ENCODE peak calls at places on chromosome 14, in four cellular contexts. X is A549, F is H1, Y is K562. Q is an unnamed sample.
A peak's percentile ranks its signal among the peaks of the same experiment; 100 is the strongest.

GRCh38 chr14:75562048-75562447 is 16.4 kb upstream of the FLVCR2 start:
- DNase-seq in X (no peak), F (no peak), Y (no peak), Q (no peak)

GRCh38 chr14:93984987-93985410 is 8.6 kb upstream of the ASB2 start:
- DNase-seq in X (peak; percentile 76), F (peak; percentile 65), Y (peak; percentile 23), Q (peak; percentile 77)

GRCh38 chr14:27528328-27528727 is 930.5 kb upstream of the NOVA1 start:
- DNase-seq in X (peak; percentile 13), F (no peak), Y (no peak), Q (peak; percentile 21)

GRCh38 chr14:105646175-105646574 is 119.8 kb downstream of the TMEM121 start:
- DNase-seq in X (no peak), F (no peak), Y (no peak), Q (no peak)

GRCh38 chr14:22124071-22124613 is 450.5 kb upstream of the OR4E1 start:
- DNase-seq in X (no peak), F (no peak), Y (no peak), Q (no peak)

GRCh38 chr14:36975834-36976233 is 196.6 kb downstream of the SLC25A21 start:
- DNase-seq in X (no peak), F (no peak), Y (no peak), Q (peak; percentile 79)

GRCh38 chr14:31154956-31155355 is 52.6 kb downstream of the HECTD1 start:
- DNase-seq in X (no peak), F (no peak), Y (no peak), Q (no peak)

GRCh38 chr14:56555921-56556570 is 23.6 kb upstream of the TMEM260 start:
- DNase-seq in X (peak; percentile 28), F (no peak), Y (peak; percentile 10), Q (peak; percentile 76)

GRCh38 chr14:75184447-75184846 is 8.0 kb upstream of the TMED10 start:
- DNase-seq in X (no peak), F (no peak), Y (no peak), Q (no peak)

DNA sequence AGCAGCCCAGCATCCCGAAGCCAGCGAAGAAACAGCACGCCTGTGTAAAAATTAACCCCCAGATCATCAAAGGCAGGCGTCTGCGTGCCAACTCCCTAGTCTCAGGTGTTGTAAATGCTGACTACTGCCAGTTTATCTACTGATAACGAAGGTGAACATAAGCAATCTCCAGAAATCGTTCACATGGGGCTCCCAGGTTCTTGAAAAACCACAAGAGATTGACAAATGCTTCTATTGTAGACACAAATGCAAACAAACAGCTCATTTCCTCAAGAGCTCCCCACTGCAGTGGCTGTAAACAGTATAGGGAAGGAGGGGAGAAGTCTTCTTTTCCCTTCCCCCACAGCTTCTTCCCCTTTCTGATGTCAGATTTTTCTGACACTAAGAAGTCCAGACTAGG is 5.3 kb upstream of the PLEKHG3 start:
- DNase-seq in X (no peak), F (no peak), Y (no peak), Q (no peak)
- TF ChIP-seq RNF2 in X (no peak), F (no peak), Y (no peak), Q (no peak)

GRCh38 chr14:97638864-97639263 is 841.7 kb downstream of the VRK1 start:
- DNase-seq in X (no peak), F (no peak), Y (no peak), Q (no peak)

GRCh38 chr14:97640031-97640430 is 842.8 kb downstream of the VRK1 start:
- DNase-seq in X (no peak), F (no peak), Y (no peak), Q (no peak)

GRCh38 chr14:97634786-97635185 is 837.6 kb downstream of the VRK1 start:
- DNase-seq in X (no peak), F (no peak), Y (no peak), Q (no peak)
- TF ChIP-seq RNF2 in X (no peak), F (no peak), Y (no peak), Q (no peak)

GRCh38 chr14:104144453-104144790 is 6.0 kb downstream of the KIF26A start:
- DNase-seq in X (no peak), F (no peak), Y (no peak), Q (no peak)

GRCh38 chr14:104146651-104147345 is 8.4 kb downstream of the KIF26A start:
- DNase-seq in X (no peak), F (peak; percentile 43), Y (no peak), Q (no peak)

GRCh38 chr14:104143521-104144452 is 5.4 kb downstream of the KIF26A start:
- DNase-seq in X (no peak), F (peak; percentile 39), Y (no peak), Q (no peak)

GRCh38 chr14:104145826-104146642 is 7.6 kb downstream of the KIF26A start:
- DNase-seq in X (no peak), F (peak; percentile 42), Y (no peak), Q (no peak)

DNA sequence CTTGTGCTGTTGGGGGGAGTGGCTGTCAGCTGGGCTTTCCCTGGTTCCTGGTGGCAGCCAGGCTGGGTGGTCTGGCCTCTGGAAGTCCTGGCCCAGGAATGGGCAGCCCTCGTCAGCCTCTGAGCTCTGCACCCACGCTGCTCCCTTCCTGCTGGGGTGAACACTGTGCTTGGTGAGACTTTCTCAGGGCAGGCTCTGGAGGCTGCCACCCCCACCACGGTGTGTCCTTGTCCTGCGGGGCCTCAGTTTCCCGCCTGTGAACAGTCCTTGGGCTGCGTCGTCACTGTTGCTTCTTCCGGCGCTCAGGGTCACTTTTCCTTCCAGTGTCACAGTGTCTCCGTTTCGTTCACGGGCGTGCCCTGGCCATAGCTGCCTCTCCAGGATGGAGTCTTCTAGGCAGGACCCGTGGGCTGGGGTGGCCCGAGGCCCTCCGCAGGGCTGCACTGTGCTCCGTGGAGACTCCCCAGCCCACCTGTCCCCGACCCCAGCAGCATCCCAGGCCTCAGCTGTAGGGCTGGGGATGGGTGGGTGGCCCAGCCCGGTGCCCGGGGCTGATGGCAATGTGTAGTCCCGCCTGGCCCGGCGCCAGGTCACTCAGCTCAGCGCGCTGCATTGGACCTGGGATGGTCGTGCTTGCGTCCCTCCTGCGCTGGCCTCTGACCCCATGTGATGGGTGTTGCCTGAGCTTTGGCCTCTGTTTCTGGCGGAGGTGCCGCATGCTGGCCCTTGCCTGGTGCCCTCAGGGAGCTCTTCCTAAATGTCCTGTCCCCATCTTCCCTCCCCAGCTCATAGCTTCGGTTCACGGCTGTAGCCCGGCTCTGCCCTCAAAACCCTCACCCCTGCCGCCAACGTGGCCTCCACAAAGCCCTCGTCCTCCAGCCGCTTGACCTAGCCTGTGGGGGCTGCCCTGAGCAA is 6.8 kb downstream of the KIF26A start:
- DNase-seq in X (no peak), F (peak; percentile 43), Y (no peak), Q (no peak)
- TF ChIP-seq RNF2 in X (no peak), F (no peak), Y (no peak), Q (no peak)

GRCh38 chr14:96584907-96585671 is 82.9 kb downstream of the PAPOLA start:
- DNase-seq in X (no peak), F (no peak), Y (no peak), Q (no peak)
- TF ChIP-seq RNF2 in X (no peak), F (no peak), Y (no peak), Q (no peak)

GRCh38 chr14:64878775-64879634 is 702 bp downstream of the SPTB start:
- DNase-seq in X (peak; percentile 14), F (peak; percentile 73), Y (peak; percentile 18), Q (no peak)
- TF ChIP-seq RNF2 in X (no peak), F (no peak), Y (no peak), Q (no peak)

DNA sequence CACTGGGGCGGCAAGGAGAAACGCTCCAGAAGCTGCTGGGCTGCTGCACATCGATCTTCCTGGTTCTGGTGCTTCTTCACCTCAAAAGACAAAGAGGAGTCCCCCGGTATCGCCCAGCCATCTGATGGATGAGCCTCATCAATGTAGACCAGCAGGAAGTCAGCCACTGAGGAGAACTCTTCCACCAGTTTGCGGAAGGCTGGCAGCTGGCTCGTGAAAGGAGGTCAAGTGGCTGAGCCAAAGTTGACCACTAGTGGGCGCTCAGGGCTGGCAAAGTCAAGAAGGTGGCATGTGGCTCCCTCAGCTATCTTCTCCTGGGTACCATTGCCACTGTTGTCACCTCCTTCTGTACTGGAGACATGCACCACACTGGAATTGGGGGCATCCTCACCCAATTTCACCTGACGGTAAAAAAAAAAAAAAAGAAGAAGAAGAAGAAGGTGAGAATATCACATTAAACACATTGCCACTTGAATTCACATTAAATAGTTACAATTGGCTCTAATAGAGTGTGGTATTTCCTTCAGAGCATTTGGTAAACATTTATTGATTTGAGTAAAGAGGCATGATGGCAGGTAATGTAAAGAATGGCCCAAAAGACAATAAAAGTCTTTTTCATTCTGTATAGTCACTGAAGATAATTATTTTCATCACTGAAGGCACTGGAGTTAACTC is 8.3 kb downstream of the DIO2 start:
- DNase-seq in X (no peak), F (peak; percentile 93), Y (peak; percentile 4), Q (peak; percentile 6)
- TF ChIP-seq RNF2 in X (no peak), F (no peak), Y (no peak), Q (no peak)